ENCODE peak calls at places on chromosomes 13 and 19, in nine cellular contexts. N is HT-29; V is H9; O is T-helper 1 cell; Q is SW 1271; A is retinal pigment epithelial cell; Y is AG08395; L is CD4-positive, alpha-beta T cell; P is amygdala. X is an unnamed sample.

GRCh38 chr13:20924758-20925394 is 22.3 kb upstream of the XPO4 start:
- DNase-seq in Q (peak), V (peak), N (peak), L (peak), A (no peak), O (peak), Y (peak), P (no peak), X (peak)

GRCh38 chr13:97441414-97441813 is 7.4 kb downstream of the RAP2A start:
- DNase-seq in A (no peak), L (no peak), V (no peak), Y (no peak), N (no peak), P (no peak), O (no peak), Q (no peak), X (no peak)

GRCh38 chr13:77415253-77416127 is 88.6 kb upstream of the MYCBP2 start:
- DNase-seq in P (no peak), L (no peak), A (no peak), Q (no peak), N (no peak), O (no peak), V (no peak), Y (no peak), X (no peak)

GRCh38 chr13:95326695-95327094 is 25.4 kb upstream of the ABCC4 start:
- DNase-seq in Q (no peak), O (no peak), A (no peak), Y (no peak), L (no peak), N (no peak), P (no peak), V (no peak), X (no peak)

GRCh38 chr13:24713022-24713421 is 32.8 kb downstream of the ATP12A start:
- DNase-seq in P (no peak), Q (no peak), Y (no peak), O (no peak), N (no peak), A (peak), V (no peak), L (no peak), X (no peak)

GRCh38 chr13:34926513-34926912 is 15.6 kb upstream of the NBEA start:
- DNase-seq in Y (no peak), P (no peak), Q (no peak), V (no peak), A (no peak), L (no peak), N (peak), O (no peak), X (peak)

GRCh38 chr19:15015946-15016542 is 33.2 kb upstream of the CASP14 start:
- DNase-seq in A (no peak), V (peak), O (no peak), L (no peak), N (peak), Q (no peak), Y (no peak), P (no peak), X (no peak)

GRCh38 chr19:38543807-38544568 is 73.8 kb downstream of the MAP4K1 start:
- DNase-seq in Y (peak), Q (peak), L (no peak), V (peak), O (no peak), P (no peak), N (peak), A (peak), X (peak)

GRCh38 chr13:41060723-41061074 is 610 bp upstream of the WBP4 start:
- DNase-seq in L (peak), N (no peak), V (peak), Y (peak), O (peak), A (no peak), Q (peak), P (peak), X (no peak)

GRCh38 chr13:49308977-49309408 is 61.3 kb downstream of the CDADC1 start:
- DNase-seq in V (no peak), Q (no peak), O (no peak), A (no peak), Y (no peak), P (no peak), N (no peak), L (no peak), X (no peak)

GRCh38 chr13:44221657-44222056 is 152.0 kb upstream of the SERP2 start:
- DNase-seq in Y (no peak), L (no peak), P (no peak), V (no peak), Q (no peak), A (no peak), N (no peak), O (no peak), X (no peak)

GRCh38 chr13:39036212-39036611 is 1.7 kb downstream of the PROSER1 start:
- DNase-seq in P (no peak), A (no peak), Q (no peak), Y (no peak), O (no peak), V (no peak), L (no peak), N (peak), X (no peak)

GRCh38 chr13:44267966-44268365 is 105.7 kb upstream of the SERP2 start:
- DNase-seq in V (no peak), L (no peak), N (no peak), Y (peak), P (no peak), A (peak), O (no peak), Q (no peak), X (no peak)

GRCh38 chr13:36131931-36132297 is 732 bp upstream of the DCLK1 start:
- DNase-seq in P (no peak), Y (no peak), V (no peak), A (no peak), Q (no peak), O (no peak), N (no peak), L (no peak), X (no peak)

GRCh38 chr19:30001301-30001700 is 59.3 kb downstream of the URI1 start:
- DNase-seq in V (no peak), N (no peak), P (no peak), L (no peak), A (no peak), O (no peak), Q (no peak), Y (no peak), X (no peak)

GRCh38 chr19:17109962-17110598 is 34.5 kb downstream of the MYO9B start:
- DNase-seq in Q (no peak), O (no peak), V (no peak), L (no peak), P (no peak), N (no peak), Y (no peak), A (no peak), X (no peak)

GRCh38 chr13:23748591-23748990 is 140.6 kb downstream of the MIPEP start:
- DNase-seq in Q (no peak), N (no peak), A (no peak), V (peak), O (no peak), L (no peak), Y (no peak), P (no peak), X (no peak)

GRCh38 chr19:33496016-33496415 is 25.6 kb downstream of the PEPD start:
- DNase-seq in V (no peak), Y (no peak), A (no peak), P (no peak), N (no peak), L (no peak), O (no peak), Q (no peak), X (no peak)

GRCh38 chr13:73698859-73699258 is 435.3 kb downstream of the KLF12 start:
- DNase-seq in L (no peak), Q (peak), Y (no peak), O (no peak), A (no peak), V (no peak), P (no peak), N (no peak), X (no peak)

GRCh38 chr13:31073859-31074718 is 87.6 kb downstream of the HSPH1 start:
- DNase-seq in N (no peak), O (no peak), A (peak), P (no peak), Q (no peak), V (no peak), L (no peak), Y (no peak), X (no peak)

GRCh38 chr13:80955487-80955886 is 614.6 kb upstream of the SPRY2 start:
- DNase-seq in N (no peak), P (no peak), Q (no peak), A (peak), Y (no peak), V (no peak), O (no peak), L (no peak), X (peak)

GRCh38 chr13:95191821-95192220 is 109.4 kb downstream of the ABCC4 start:
- DNase-seq in L (peak), Q (peak), Y (peak), N (peak), V (peak), O (peak), P (no peak), A (no peak), X (peak)

GRCh38 chr13:51318876-51319275 is 20.6 kb upstream of the SERPINE3 start:
- DNase-seq in N (no peak), O (no peak), Y (no peak), L (no peak), P (no peak), V (no peak), Q (no peak), A (no peak), X (no peak)

GRCh38 chr19:8050274-8051096 is 2.1 kb upstream of the CCL25 start:
- DNase-seq in O (peak), A (peak), N (peak), L (peak), Q (peak), V (peak), P (no peak), Y (peak), X (peak)

GRCh38 chr19:28920269-28921066 is 292.5 kb downstream of the UQCRFS1 start:
- DNase-seq in P (no peak), V (peak), O (no peak), Q (no peak), N (no peak), L (no peak), Y (no peak), A (no peak), X (no peak)

GRCh38 chr13:32246468-32246867 is 68.7 kb downstream of the ZAR1L start:
- DNase-seq in V (peak), N (peak), P (no peak), Y (peak), Q (peak), O (peak), A (peak), L (peak), X (peak)

GRCh38 chr19:7918615-7919421 is 1.3 kb upstream of the SNAPC2 start:
- DNase-seq in V (no peak), O (no peak), Y (no peak), A (no peak), N (no peak), L (no peak), P (no peak), Q (no peak), X (no peak)

GRCh38 chr13:98071316-98071715 is 71.6 kb upstream of the FARP1 start:
- DNase-seq in O (no peak), A (no peak), P (no peak), Q (no peak), L (no peak), N (no peak), Y (no peak), V (no peak), X (no peak)

GRCh38 chr19:46546194-46546896 is 50.7 kb upstream of the PNMA8B start:
- DNase-seq in V (peak), P (no peak), L (no peak), Y (no peak), Q (no peak), N (peak), O (no peak), A (no peak), X (peak)

GRCh38 chr19:33297401-33298145 is 4.8 kb downstream of the CEBPA start:
- DNase-seq in L (no peak), Y (no peak), A (no peak), O (no peak), V (no peak), Q (no peak), N (no peak), P (no peak), X (no peak)

GRCh38 chr13:93476175-93476574 is 249.6 kb downstream of the GPC6 start:
- DNase-seq in L (no peak), N (peak), Q (no peak), V (no peak), A (no peak), Y (peak), P (no peak), O (no peak), X (peak)

GRCh38 chr13:40352807-40353562 is 313.5 kb downstream of the FOXO1 start:
- DNase-seq in Q (no peak), L (no peak), P (no peak), O (no peak), Y (no peak), N (no peak), A (no peak), V (no peak), X (no peak)

GRCh38 chr13:112067121-112067741 is at the start of gene SOX1:
- DNase-seq in O (no peak), A (no peak), Q (no peak), N (no peak), P (no peak), V (peak), Y (no peak), L (no peak), X (no peak)

GRCh38 chr13:90869580-90869979 is 477.9 kb upstream of the MIR17HG start:
- DNase-seq in N (no peak), Y (no peak), P (no peak), A (no peak), V (no peak), O (no peak), L (no peak), Q (no peak), X (no peak)

X was measured in kidney epithelial cell.